ENCODE peak calls at places on chromosomes 1 and 21, in four cellular contexts. One of them, this sample, is unnamed. For H3K36me3, the result is how much of the 10 kb centered on the place peaks cover.

GRCh38 chr1:234851450-234852438 is 241.8 kb upstream of the IRF2BP2 start:
- DNase-seq in Peyer's patch: peak
- DNase-seq in cardiac muscle cell: peak
- DNase-seq in psoas muscle: no peak
- DNase-seq in this sample: no peak

GRCh38 chr1:110123224-110123623 is 11.0 kb downstream of the UBL4B start:
- DNase-seq in Peyer's patch: no peak
- DNase-seq in cardiac muscle cell: no peak
- DNase-seq in psoas muscle: no peak
- DNase-seq in this sample: no peak

GRCh38 chr1:164786980-164787833 is 228.2 kb downstream of the PBX1 start:
- DNase-seq in Peyer's patch: peak
- DNase-seq in cardiac muscle cell: peak
- DNase-seq in psoas muscle: peak
- DNase-seq in this sample: peak

GRCh38 chr1:167223144-167224103 is 2.7 kb downstream of the POU2F1 start:
- DNase-seq in Peyer's patch: no peak
- DNase-seq in cardiac muscle cell: no peak
- DNase-seq in psoas muscle: no peak
- DNase-seq in this sample: no peak

GRCh38 chr1:248818505-248819374 is 7.0 kb downstream of the SH3BP5L start:
- DNase-seq in Peyer's patch: peak
- DNase-seq in cardiac muscle cell: no peak
- DNase-seq in psoas muscle: no peak
- DNase-seq in this sample: no peak

GRCh38 chr1:51341876-51342496 is 11.6 kb upstream of the TTC39A start:
- DNase-seq in Peyer's patch: no peak
- DNase-seq in cardiac muscle cell: no peak
- DNase-seq in psoas muscle: no peak
- DNase-seq in this sample: no peak

GRCh38 chr1:16075337-16076002 is 2.0 kb upstream of the FAM131C start:
- DNase-seq in Peyer's patch: no peak
- DNase-seq in cardiac muscle cell: peak
- DNase-seq in psoas muscle: peak
- DNase-seq in this sample: no peak

GRCh38 chr1:160747717-160748116 is 8.7 kb downstream of the SLAMF7 start:
- DNase-seq in Peyer's patch: no peak
- DNase-seq in cardiac muscle cell: no peak
- DNase-seq in psoas muscle: no peak
- DNase-seq in this sample: no peak

GRCh38 chr1:183195146-183195571 is 9.1 kb downstream of the LAMC2 start:
- DNase-seq in Peyer's patch: peak
- DNase-seq in cardiac muscle cell: no peak
- DNase-seq in psoas muscle: no peak
- DNase-seq in this sample: peak

GRCh38 chr1:170395149-170395548 is 136.8 kb upstream of the GORAB start:
- DNase-seq in Peyer's patch: no peak
- DNase-seq in cardiac muscle cell: no peak
- DNase-seq in psoas muscle: no peak
- DNase-seq in this sample: no peak

GRCh38 chr1:200959341-200959985 is 64.1 kb downstream of the KIF21B start:
- DNase-seq in Peyer's patch: peak
- DNase-seq in cardiac muscle cell: no peak
- DNase-seq in psoas muscle: no peak
- DNase-seq in this sample: no peak

DNA sequence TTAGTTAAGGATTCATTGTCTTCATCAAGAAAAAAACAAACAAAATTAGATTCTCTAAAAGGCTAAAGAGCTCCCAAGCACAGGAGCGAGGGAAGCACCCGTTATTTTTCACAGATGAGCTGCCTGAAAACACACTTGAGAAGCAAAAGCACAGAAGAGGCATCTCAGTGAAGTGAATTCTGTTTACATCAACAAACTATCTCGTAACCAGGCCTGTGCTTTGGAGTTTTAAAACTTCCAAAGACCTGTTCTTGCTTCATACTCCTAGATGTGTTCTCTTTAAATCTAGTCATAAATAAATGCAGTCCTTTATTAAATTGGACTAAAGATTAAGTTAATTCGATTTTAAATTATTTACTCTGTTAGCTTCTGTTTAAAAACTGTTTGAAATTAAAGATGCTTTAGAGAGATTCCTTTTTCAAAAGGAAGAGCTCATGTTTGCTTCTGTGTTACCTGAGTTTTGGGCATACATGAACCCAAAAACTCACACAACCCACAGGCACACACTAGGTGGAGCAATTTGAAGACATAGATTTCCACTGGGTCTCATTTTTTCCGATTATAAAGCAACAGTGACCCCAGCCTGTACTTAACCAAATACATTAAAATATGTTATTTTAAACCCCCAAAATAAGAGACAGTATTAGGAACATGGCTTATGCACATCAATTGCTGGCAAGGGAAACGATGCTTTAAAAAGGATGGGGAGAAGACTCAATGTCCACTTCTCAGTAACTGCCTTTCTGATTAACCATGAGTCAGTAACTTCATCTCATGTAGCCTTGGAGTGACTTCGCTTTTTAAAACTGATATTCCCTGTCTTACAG is 648.2 kb downstream of the SMYD3 start:
- DNase-seq in Peyer's patch: no peak
- DNase-seq in cardiac muscle cell: peak
- DNase-seq in psoas muscle: no peak
- DNase-seq in this sample: no peak
- TF ChIP-seq CTCF in Peyer's patch: no peak
- TF ChIP-seq CTCF in cardiac muscle cell: peak
- TF ChIP-seq CTCF in psoas muscle: no peak
- TF ChIP-seq CTCF in this sample: no peak

GRCh38 chr1:179121159-179121938 is 39.5 kb downstream of the TOR3A start:
- DNase-seq in Peyer's patch: peak
- DNase-seq in cardiac muscle cell: peak
- DNase-seq in psoas muscle: no peak
- DNase-seq in this sample: no peak

GRCh38 chr1:179127163-179127895 is 45.5 kb downstream of the TOR3A start:
- DNase-seq in Peyer's patch: no peak
- DNase-seq in cardiac muscle cell: peak
- DNase-seq in psoas muscle: no peak
- DNase-seq in this sample: no peak

GRCh38 chr1:179128520-179128919 is 46.6 kb downstream of the TOR3A start:
- DNase-seq in Peyer's patch: no peak
- DNase-seq in cardiac muscle cell: no peak
- DNase-seq in psoas muscle: no peak
- DNase-seq in this sample: no peak

GRCh38 chr1:179126338-179127060 is 44.6 kb downstream of the TOR3A start:
- DNase-seq in Peyer's patch: no peak
- DNase-seq in cardiac muscle cell: no peak
- DNase-seq in psoas muscle: peak
- DNase-seq in this sample: no peak

GRCh38 chr1:179124866-179125265 is 43.0 kb downstream of the TOR3A start:
- DNase-seq in Peyer's patch: no peak
- DNase-seq in cardiac muscle cell: no peak
- DNase-seq in psoas muscle: no peak
- DNase-seq in this sample: no peak
- H3K36me3 ChIP-seq in Peyer's patch: under half
- H3K36me3 ChIP-seq in cardiac muscle cell: under half
- H3K36me3 ChIP-seq in psoas muscle: under half
- H3K36me3 ChIP-seq in this sample: under half

DNA sequence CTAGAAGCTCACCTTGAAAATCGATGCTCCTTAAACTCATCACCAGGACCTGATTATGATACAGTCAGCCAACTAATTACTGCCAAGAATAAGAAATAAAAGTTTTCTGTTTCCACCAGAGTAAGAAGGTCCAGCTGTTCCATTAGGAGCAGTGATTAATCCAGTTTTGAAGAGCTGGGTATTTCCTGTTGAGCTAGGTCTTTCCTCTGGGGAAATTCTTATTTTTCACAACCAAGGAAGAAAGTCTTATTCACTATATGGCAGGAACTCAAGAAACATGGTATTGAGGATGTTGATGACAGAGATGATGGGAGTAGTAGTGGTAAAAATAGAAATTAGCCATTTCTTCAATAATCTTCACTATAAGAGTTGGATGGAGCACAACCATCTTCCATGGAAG is 374.6 kb upstream of the RUNX1 start:
- DNase-seq in Peyer's patch: no peak
- DNase-seq in cardiac muscle cell: peak
- DNase-seq in psoas muscle: no peak
- DNase-seq in this sample: no peak
- H3K4me3 ChIP-seq in Peyer's patch: no peak
- H3K4me3 ChIP-seq in cardiac muscle cell: no peak
- H3K4me3 ChIP-seq in psoas muscle: no peak
- H3K4me3 ChIP-seq in this sample: no peak

DNA sequence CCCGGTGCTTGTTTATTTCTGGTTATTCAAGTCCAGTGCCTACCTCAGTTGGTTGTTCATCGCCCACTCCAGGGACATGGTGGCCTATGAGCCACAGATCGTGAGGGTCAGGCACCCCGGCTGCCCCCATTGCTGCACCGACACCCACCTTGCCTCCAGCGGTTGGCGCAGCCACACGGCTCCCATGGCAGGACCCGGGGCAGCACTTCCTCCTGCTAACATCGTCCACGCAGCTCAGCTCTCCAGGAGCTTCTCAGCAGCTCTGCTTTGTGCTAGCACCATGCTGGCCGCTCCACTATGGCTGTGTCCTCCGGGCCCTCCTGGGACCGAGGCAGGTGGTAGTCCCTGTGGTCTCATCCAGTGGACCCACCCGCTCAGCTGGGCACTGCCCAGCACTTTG is 13.9 kb upstream of the PRKCZ start:
- DNase-seq in Peyer's patch: no peak
- DNase-seq in cardiac muscle cell: no peak
- DNase-seq in psoas muscle: no peak
- DNase-seq in this sample: no peak
- TF ChIP-seq CTCF in Peyer's patch: no peak
- TF ChIP-seq CTCF in cardiac muscle cell: no peak
- TF ChIP-seq CTCF in psoas muscle: no peak
- TF ChIP-seq CTCF in this sample: no peak

DNA sequence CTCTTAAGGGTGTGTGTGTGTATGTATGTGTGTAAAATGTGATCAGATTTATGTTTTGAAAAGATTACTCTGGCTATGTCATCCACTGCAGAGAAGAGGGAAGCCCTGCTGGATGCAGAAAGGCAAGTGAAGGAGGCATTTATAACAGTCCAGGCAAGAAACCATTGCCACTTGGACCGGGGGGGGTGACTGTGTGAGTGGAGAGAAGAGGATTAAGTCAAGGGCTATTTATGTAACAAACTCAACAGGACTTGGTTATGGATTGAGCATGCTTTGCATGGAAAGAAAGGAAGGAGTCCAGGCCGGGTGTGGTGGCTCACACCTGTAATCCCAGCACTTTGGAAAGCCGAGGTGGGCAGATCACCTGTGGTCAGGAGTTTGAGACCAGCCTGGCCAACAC is 143.0 kb downstream of the URB2 start:
- DNase-seq in Peyer's patch: no peak
- DNase-seq in cardiac muscle cell: no peak
- DNase-seq in psoas muscle: no peak
- DNase-seq in this sample: no peak
- H3K36me3 ChIP-seq in Peyer's patch: under half
- H3K36me3 ChIP-seq in cardiac muscle cell: under half
- H3K36me3 ChIP-seq in psoas muscle: under half
- H3K36me3 ChIP-seq in this sample: under half

GRCh38 chr1:228210076-228210651 is 2.3 kb downstream of the OBSCN start:
- DNase-seq in Peyer's patch: peak
- DNase-seq in cardiac muscle cell: no peak
- DNase-seq in psoas muscle: peak
- DNase-seq in this sample: no peak
- H3K4me3 ChIP-seq in Peyer's patch: no peak
- H3K4me3 ChIP-seq in cardiac muscle cell: peak
- H3K4me3 ChIP-seq in psoas muscle: peak
- H3K4me3 ChIP-seq in this sample: no peak

GRCh38 chr1:204574016-204574855 is 58.0 kb downstream of the MDM4 start:
- DNase-seq in Peyer's patch: no peak
- DNase-seq in cardiac muscle cell: no peak
- DNase-seq in psoas muscle: no peak
- DNase-seq in this sample: no peak
- TF ChIP-seq CTCF in Peyer's patch: no peak
- TF ChIP-seq CTCF in cardiac muscle cell: no peak
- TF ChIP-seq CTCF in psoas muscle: no peak
- TF ChIP-seq CTCF in this sample: no peak

GRCh38 chr1:208158640-208159541 is 85.3 kb downstream of the PLXNA2 start:
- DNase-seq in Peyer's patch: peak
- DNase-seq in cardiac muscle cell: peak
- DNase-seq in psoas muscle: no peak
- DNase-seq in this sample: peak

GRCh38 chr1:208159542-208160258 is 84.5 kb downstream of the PLXNA2 start:
- DNase-seq in Peyer's patch: no peak
- DNase-seq in cardiac muscle cell: peak
- DNase-seq in psoas muscle: peak
- DNase-seq in this sample: no peak

GRCh38 chr1:208161656-208162375 is 82.4 kb downstream of the PLXNA2 start:
- DNase-seq in Peyer's patch: no peak
- DNase-seq in cardiac muscle cell: peak
- DNase-seq in psoas muscle: no peak
- DNase-seq in this sample: no peak

GRCh38 chr1:208161005-208161404 is 83.2 kb downstream of the PLXNA2 start:
- DNase-seq in Peyer's patch: no peak
- DNase-seq in cardiac muscle cell: no peak
- DNase-seq in psoas muscle: no peak
- DNase-seq in this sample: no peak

DNA sequence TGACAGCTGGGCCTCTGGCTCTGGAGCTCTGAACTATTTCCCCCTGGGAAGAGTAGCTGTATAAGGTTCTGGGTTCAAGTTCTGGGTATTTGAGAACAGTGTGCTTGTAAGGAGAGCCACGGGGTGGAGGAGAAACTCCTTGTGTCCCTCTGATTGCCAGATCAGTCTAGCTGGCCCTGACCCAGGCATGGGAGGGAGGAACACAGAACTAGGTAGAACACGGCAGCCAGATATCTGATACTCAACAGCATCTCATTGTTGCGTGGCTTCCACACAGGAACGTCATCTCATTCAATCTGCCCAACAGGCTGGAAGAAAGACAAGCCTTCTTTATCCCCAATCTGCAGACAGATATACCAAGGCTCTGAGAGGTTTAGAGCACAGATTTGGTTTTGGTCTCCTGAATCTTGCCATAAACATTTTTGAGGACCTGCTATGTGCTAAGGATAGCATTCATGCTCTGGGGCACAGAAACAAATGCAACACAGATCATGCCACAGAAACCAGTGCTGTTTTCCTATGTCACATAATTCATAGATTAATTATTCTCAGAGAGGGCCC is 83.8 kb downstream of the PLXNA2 start:
- DNase-seq in Peyer's patch: no peak
- DNase-seq in cardiac muscle cell: no peak
- DNase-seq in psoas muscle: peak
- DNase-seq in this sample: no peak
- H3K36me3 ChIP-seq in Peyer's patch: under half
- H3K36me3 ChIP-seq in cardiac muscle cell: under half
- H3K36me3 ChIP-seq in psoas muscle: under half
- H3K36me3 ChIP-seq in this sample: under half